ENCODE peak calls at places on chromosomes 13 and 19, in four cellular contexts. A, O, Y and P are unnamed samples.

GRCh38 chr19:46952874-46953273 is 66.8 kb upstream of the NPAS1 start:
- ATAC-seq in Y (no peak), O (no peak), A (no peak), P (no peak)

GRCh38 chr19:4304509-4305252 is at the start of gene FSD1:
- ATAC-seq in Y (peak; percentile 40), O (no peak), A (no peak), P (no peak)

GRCh38 chr19:1261512-1261862 is 7.6 kb upstream of the CIRBP start:
- ATAC-seq in Y (no peak), A (no peak), O (no peak), P (no peak)

GRCh38 chr13:102872531-102872930 is 26.7 kb downstream of the ERCC5 start:
- ATAC-seq in Y (no peak), A (no peak), O (no peak), P (no peak)

GRCh38 chr13:73767747-73768315 is 366.4 kb downstream of the KLF12 start:
- ATAC-seq in Y (no peak), A (no peak), O (no peak), P (no peak)

GRCh38 chr19:42466521-42467436 is 24.0 kb upstream of the CXCL17 start:
- ATAC-seq in O (no peak), A (no peak), Y (peak; percentile 46), P (no peak)

GRCh38 chr19:19602136-19602712 is 16.3 kb downstream of the PBX4 start:
- ATAC-seq in O (no peak), Y (no peak), A (no peak), P (no peak)

GRCh38 chr13:27211771-27212364 is 39.5 kb upstream of the RPL21 start:
- ATAC-seq in A (no peak), Y (no peak), O (no peak), P (no peak)

GRCh38 chr19:15616183-15616582 is 1.2 kb downstream of the CYP4F8 start:
- ATAC-seq in Y (no peak), O (no peak), A (no peak), P (no peak)

GRCh38 chr13:50549221-50549942 is 294.1 kb downstream of the DLEU7 start:
- ATAC-seq in O (no peak), Y (no peak), A (no peak), P (no peak)

GRCh38 chr13:50892162-50892944 is 17.2 kb upstream of the RNASEH2B start:
- ATAC-seq in A (no peak), Y (no peak), O (no peak), P (no peak)

GRCh38 chr13:28147489-28147888 is 9.1 kb downstream of the PAN3 start:
- ATAC-seq in Y (peak; percentile 35), O (no peak), A (no peak), P (no peak)

GRCh38 chr19:1103691-1104451 is at the start of gene GPX4:
- ATAC-seq in A (peak; percentile 93), O (peak; percentile 90), Y (peak; percentile 87), P (peak; percentile 89)

GRCh38 chr13:54092686-54093085 is 1064.1 kb downstream of the OLFM4 start:
- ATAC-seq in Y (peak; percentile 39), A (peak; percentile 43), O (no peak), P (no peak)

GRCh38 chr19:4969772-4970531 is 1.0 kb downstream of the KDM4B start:
- ATAC-seq in O (no peak), A (no peak), Y (no peak), P (no peak)

GRCh38 chr13:19985219-19985556 is 26.7 kb downstream of the ZMYM2 start:
- ATAC-seq in Y (no peak), O (no peak), A (no peak), P (no peak)

GRCh38 chr13:36526897-36527296 is 94.6 kb downstream of the CCNA1 start:
- ATAC-seq in A (peak; percentile 27), Y (peak; percentile 67), O (no peak), P (no peak)

GRCh38 chr19:4320419-4320818 is 16.0 kb downstream of the FSD1 start:
- ATAC-seq in O (no peak), A (no peak), Y (no peak), P (no peak)

GRCh38 chr13:33548065-33548464 is 262.5 kb upstream of the STARD13 start:
- ATAC-seq in O (no peak), A (no peak), Y (no peak), P (no peak)

DNA sequence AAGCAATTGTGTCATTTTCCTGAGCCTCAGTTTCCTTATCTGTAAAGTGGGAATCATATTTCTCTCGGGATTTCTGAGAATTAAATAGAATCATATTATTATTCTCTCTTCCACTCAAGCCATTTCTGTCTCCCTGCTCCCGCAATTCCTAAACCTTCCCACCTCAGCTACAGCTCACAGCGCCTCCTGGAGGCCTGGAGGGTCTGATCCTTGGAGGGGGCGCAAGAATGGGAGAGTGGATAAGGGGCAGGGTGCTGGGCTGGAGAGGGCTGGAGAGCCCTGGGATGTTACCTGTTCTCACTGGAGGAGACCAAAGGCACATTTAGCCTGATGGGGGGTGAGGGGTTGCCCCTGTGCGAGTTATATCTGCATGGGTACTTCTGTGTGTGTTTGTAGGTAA is 31.1 kb upstream of the CYP2S1 start:
- ATAC-seq in A (no peak), O (no peak), Y (no peak), P (no peak)
- TF ChIP-seq CTCF in A (no peak), O (no peak), Y (no peak), P (no peak)

DNA sequence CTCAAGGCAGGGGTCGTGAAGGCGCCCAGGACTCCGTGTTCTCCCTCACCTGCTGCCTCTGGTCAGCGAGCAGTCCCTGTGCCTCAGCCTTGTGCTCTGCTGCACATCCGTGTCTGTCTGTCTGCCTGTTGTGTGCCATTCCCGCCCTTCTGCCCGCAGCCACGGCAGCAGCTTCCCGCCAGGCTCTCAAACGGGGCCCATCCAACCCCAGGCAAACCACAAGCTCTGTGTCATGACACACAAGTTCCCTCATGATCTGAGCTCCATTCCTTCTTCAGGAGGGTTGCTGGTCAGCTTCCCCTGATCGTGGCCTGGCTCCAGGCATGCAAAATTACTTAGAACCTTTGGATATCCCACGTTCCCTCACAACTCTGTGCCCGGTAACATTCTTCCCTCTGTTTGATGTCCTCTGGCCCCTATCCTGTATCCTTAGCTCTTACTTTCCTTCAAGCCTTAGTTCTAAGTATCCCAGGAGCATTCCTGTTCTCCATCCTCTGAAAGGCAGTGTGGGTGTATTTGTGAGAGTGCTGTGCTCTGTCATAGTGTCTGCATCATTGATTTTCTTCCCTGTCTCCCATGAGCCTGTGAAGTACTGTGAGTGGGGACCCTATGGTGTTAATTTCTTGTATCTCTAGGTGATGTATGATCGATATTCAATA is 3.2 kb downstream of the GPR183 start:
- ATAC-seq in A (no peak), Y (peak; percentile 41), O (no peak), P (no peak)
- H3K4me3 ChIP-seq in A (peak overlapping the region; percentile 17), Y (peak overlapping the region; percentile 25), O (no peak overlapping the region), P (peak overlapping the region; percentile 15)

GRCh38 chr19:10964903-10965302 is 4.1 kb downstream of the SMARCA4 start:
- ATAC-seq in Y (no peak), A (no peak), O (no peak), P (no peak)
- TF ChIP-seq CTCF in Y (no peak), A (no peak), O (no peak), P (no peak)

DNA sequence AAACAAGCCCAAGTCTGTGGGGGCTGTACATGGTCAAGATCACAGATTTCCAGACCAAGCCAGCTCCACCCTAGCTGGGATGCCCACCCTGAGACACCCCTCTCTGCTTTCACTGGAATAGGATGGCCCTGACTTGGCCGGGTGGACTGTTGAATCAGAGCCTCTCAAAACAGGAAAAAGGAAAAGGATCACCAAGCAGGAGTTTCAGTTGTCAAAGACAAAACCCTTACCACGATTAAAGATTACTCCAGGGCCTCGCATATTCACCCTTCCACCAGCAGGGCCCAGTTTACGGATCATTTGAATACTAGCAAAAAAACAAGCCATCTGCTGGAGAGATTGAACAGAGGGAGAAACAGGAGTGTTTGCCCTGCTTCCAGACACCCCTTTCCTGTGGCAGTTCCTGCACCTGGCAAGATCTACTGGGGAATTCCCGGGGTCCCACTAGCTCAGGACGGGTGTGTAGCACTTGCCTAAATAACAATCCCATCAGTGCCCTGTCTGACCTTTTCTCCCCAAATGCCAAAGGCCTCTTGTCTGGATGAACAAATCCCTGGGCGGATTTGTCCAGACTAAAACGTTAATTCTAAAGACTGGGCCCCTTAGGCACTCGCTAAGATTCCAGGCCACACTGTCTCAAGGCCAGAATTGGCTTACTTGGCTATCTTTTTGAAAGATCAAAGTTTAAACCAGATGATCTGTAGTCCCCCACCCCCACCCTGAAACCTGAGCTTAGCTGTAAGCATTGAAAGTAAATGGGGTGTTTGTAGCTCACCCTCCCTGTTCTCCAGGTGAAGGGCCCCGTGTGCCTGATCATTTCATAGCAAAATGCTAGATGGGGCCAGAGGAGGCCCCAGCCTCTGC is 38.4 kb downstream of the ACTN4 start:
- ATAC-seq in O (peak; percentile 41), A (no peak), Y (no peak), P (no peak)
- H3K4me3 ChIP-seq in O (no peak overlapping the region), A (no peak overlapping the region), Y (no peak overlapping the region), P (no peak overlapping the region)

DNA sequence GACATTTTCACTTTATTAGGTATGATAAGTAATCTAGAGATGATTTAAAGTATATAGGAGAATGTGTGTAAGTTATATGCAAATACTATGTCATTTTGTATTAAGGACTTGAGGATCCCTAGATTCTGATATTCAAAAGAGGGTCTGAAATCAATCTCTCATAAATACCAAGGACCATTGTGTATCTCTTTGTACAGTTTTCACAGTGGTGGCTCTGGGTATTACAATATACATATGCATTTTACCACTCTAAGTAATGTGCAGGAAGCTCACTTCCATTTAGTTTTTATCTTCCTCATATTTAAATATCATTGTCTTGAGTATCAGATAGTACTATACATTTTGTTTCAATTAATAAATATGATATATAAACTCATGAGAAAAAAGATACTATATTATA is 862.6 kb upstream of the PCDH20 start:
- ATAC-seq in A (no peak), Y (no peak), O (no peak), P (no peak)
- TF ChIP-seq CTCF in A (no peak), Y (no peak), O (no peak), P (no peak)

DNA sequence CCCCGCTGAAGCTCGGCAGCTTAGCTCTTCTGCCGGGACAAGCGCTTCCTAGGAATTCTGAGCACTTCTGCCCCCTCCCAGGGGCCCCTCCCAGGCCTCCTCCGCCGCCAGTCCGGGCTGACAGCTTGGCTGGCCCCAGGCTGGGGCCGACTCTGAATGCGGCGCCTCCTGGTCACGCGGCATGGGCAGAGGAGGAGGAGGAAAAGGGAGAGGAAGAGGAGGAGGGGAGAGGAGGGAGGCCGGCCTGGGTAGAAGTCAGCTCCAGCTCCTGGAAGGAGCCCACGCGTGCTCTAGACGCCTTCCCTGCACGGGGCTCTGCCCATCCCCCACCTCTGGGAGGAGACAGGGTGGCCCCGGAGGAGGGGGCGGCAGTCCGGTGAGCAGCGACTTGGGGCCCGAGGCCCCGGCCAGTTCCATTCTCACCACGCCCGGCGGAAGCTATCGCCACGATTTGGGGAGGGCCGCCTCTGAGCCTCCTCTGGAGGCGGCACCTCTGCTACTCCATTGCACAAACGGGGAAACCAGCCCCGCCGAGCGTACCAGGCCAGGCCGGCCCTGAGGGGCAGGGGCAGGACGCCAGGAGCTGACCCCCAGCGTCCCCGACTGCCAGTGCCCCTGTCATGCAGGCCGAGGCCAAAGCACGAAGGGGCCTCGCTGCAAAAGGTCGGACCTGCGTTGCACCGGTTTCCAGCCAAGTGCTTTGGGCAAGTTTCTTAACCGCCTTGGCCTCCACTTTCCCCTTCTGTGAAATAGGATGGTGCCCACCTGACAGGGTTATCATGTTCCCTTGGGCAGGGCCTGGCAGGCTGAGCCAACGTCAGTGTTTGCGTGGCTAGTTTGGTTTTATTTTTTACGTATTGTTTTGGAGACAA is 31.6 kb downstream of the CCNE1 start:
- ATAC-seq in Y (no peak), O (no peak), A (no peak), P (no peak)
- H3K4me3 ChIP-seq in Y (peak overlapping the region; percentile 83), O (peak overlapping the region; percentile 85), A (peak overlapping the region; percentile 96), P (peak overlapping the region; percentile 7)